ENCODE peak calls at places on chromosomes 1 and 21, in six cellular contexts. One of them, this sample, is unnamed.

GRCh38 chr1:244160455-244161020 is 109.5 kb downstream of the ZBTB18 start:
- DNase-seq in tibial nerve: no peak
- DNase-seq in Right ventricle myocardium superior: no peak
- DNase-seq in kidney epithelial cell: no peak
- DNase-seq in EL: no peak
- DNase-seq in activated CD8-positive, alpha-beta memory T cell treated with anti-CD3 and anti-CD28 coated beads for 1 hour: no peak
- DNase-seq in this sample: no peak

GRCh38 chr1:30722175-30722537 is 1.2 kb downstream of the MATN1 start:
- DNase-seq in tibial nerve: no peak
- DNase-seq in Right ventricle myocardium superior: no peak
- DNase-seq in kidney epithelial cell: no peak
- DNase-seq in EL: no peak
- DNase-seq in activated CD8-positive, alpha-beta memory T cell treated with anti-CD3 and anti-CD28 coated beads for 1 hour: no peak
- DNase-seq in this sample: no peak

GRCh38 chr1:210364479-210364878 is 35.8 kb downstream of the HHAT start:
- DNase-seq in tibial nerve: peak
- DNase-seq in Right ventricle myocardium superior: peak
- DNase-seq in kidney epithelial cell: no peak
- DNase-seq in EL: no peak
- DNase-seq in activated CD8-positive, alpha-beta memory T cell treated with anti-CD3 and anti-CD28 coated beads for 1 hour: no peak
- DNase-seq in this sample: no peak

GRCh38 chr1:104387716-104388508 is 638.2 kb downstream of the AMY1C start:
- DNase-seq in tibial nerve: no peak
- DNase-seq in Right ventricle myocardium superior: no peak
- DNase-seq in kidney epithelial cell: no peak
- DNase-seq in EL: no peak
- DNase-seq in activated CD8-positive, alpha-beta memory T cell treated with anti-CD3 and anti-CD28 coated beads for 1 hour: no peak
- DNase-seq in this sample: no peak

GRCh38 chr1:246506785-246507639 is at the start of gene SMYD3:
- DNase-seq in tibial nerve: peak
- DNase-seq in Right ventricle myocardium superior: peak
- DNase-seq in kidney epithelial cell: peak
- DNase-seq in EL: peak
- DNase-seq in activated CD8-positive, alpha-beta memory T cell treated with anti-CD3 and anti-CD28 coated beads for 1 hour: peak
- DNase-seq in this sample: peak

GRCh38 chr1:110476028-110476765 is 25.2 kb downstream of the PROK1 start:
- DNase-seq in tibial nerve: no peak
- DNase-seq in Right ventricle myocardium superior: no peak
- DNase-seq in kidney epithelial cell: no peak
- DNase-seq in EL: no peak
- DNase-seq in activated CD8-positive, alpha-beta memory T cell treated with anti-CD3 and anti-CD28 coated beads for 1 hour: no peak
- DNase-seq in this sample: no peak

GRCh38 chr1:20551945-20552727 is at the start of gene FAM43B:
- DNase-seq in tibial nerve: no peak
- DNase-seq in Right ventricle myocardium superior: peak
- DNase-seq in kidney epithelial cell: peak
- DNase-seq in EL: peak
- DNase-seq in activated CD8-positive, alpha-beta memory T cell treated with anti-CD3 and anti-CD28 coated beads for 1 hour: no peak
- DNase-seq in this sample: no peak

GRCh38 chr1:168335500-168335899 is 54.8 kb downstream of the TBX19 start:
- DNase-seq in tibial nerve: no peak
- DNase-seq in Right ventricle myocardium superior: no peak
- DNase-seq in kidney epithelial cell: no peak
- DNase-seq in EL: no peak
- DNase-seq in activated CD8-positive, alpha-beta memory T cell treated with anti-CD3 and anti-CD28 coated beads for 1 hour: no peak
- DNase-seq in this sample: no peak

GRCh38 chr1:47198214-47198613 is 8.4 kb upstream of the PDZK1IP1 start:
- DNase-seq in tibial nerve: no peak
- DNase-seq in Right ventricle myocardium superior: no peak
- DNase-seq in kidney epithelial cell: no peak
- DNase-seq in EL: no peak
- DNase-seq in activated CD8-positive, alpha-beta memory T cell treated with anti-CD3 and anti-CD28 coated beads for 1 hour: no peak
- DNase-seq in this sample: no peak

GRCh38 chr1:162627662-162628296 is 4.5 kb upstream of the DDR2 start:
- DNase-seq in tibial nerve: no peak
- DNase-seq in Right ventricle myocardium superior: no peak
- DNase-seq in kidney epithelial cell: no peak
- DNase-seq in EL: peak
- DNase-seq in activated CD8-positive, alpha-beta memory T cell treated with anti-CD3 and anti-CD28 coated beads for 1 hour: no peak
- DNase-seq in this sample: no peak

GRCh38 chr21:46001821-46002681 is 20.5 kb downstream of the COL6A1 start:
- DNase-seq in tibial nerve: peak
- DNase-seq in Right ventricle myocardium superior: peak
- DNase-seq in kidney epithelial cell: no peak
- DNase-seq in EL: no peak
- DNase-seq in activated CD8-positive, alpha-beta memory T cell treated with anti-CD3 and anti-CD28 coated beads for 1 hour: no peak
- DNase-seq in this sample: peak

GRCh38 chr1:92961131-92961895 is at the start of gene DIPK1A:
- DNase-seq in tibial nerve: peak
- DNase-seq in Right ventricle myocardium superior: peak
- DNase-seq in kidney epithelial cell: no peak
- DNase-seq in EL: peak
- DNase-seq in activated CD8-positive, alpha-beta memory T cell treated with anti-CD3 and anti-CD28 coated beads for 1 hour: peak
- DNase-seq in this sample: peak

GRCh38 chr1:112702420-112703261 is 4.3 kb downstream of the RHOC start:
- DNase-seq in tibial nerve: no peak
- DNase-seq in Right ventricle myocardium superior: no peak
- DNase-seq in kidney epithelial cell: no peak
- DNase-seq in EL: no peak
- DNase-seq in activated CD8-positive, alpha-beta memory T cell treated with anti-CD3 and anti-CD28 coated beads for 1 hour: no peak
- DNase-seq in this sample: no peak

GRCh38 chr1:92601044-92601443 is 114.3 kb upstream of the GFI1 start:
- DNase-seq in tibial nerve: no peak
- DNase-seq in Right ventricle myocardium superior: no peak
- DNase-seq in kidney epithelial cell: no peak
- DNase-seq in EL: no peak
- DNase-seq in activated CD8-positive, alpha-beta memory T cell treated with anti-CD3 and anti-CD28 coated beads for 1 hour: no peak
- DNase-seq in this sample: no peak

GRCh38 chr1:40696294-40696693 is 4.8 kb downstream of the NFYC start:
- DNase-seq in tibial nerve: no peak
- DNase-seq in Right ventricle myocardium superior: no peak
- DNase-seq in kidney epithelial cell: no peak
- DNase-seq in EL: no peak
- DNase-seq in activated CD8-positive, alpha-beta memory T cell treated with anti-CD3 and anti-CD28 coated beads for 1 hour: no peak
- DNase-seq in this sample: no peak